ENCODE peak calls at places on chromosomes 6 and 20, in five cellular contexts. L, X, T, D and S are unnamed samples.

GRCh38 chr6:10112871-10113584 is 301.8 kb downstream of the TFAP2A start:
- DNase-seq in X (no peak), L (no peak), T (no peak), D (no peak), S (no peak)

GRCh38 chr6:158170656-158171081 is 2.5 kb downstream of the GTF2H5 start:
- DNase-seq in T (no peak), X (no peak), L (no peak), D (no peak), S (no peak)

GRCh38 chr20:34209111-34209510 is 32.1 kb upstream of the ASIP start:
- DNase-seq in L (no peak), D (no peak), X (no peak), T (no peak), S (no peak)

GRCh38 chr6:47034919-47035318 is 7.2 kb downstream of the ADGRF1 start:
- DNase-seq in X (no peak), D (no peak), T (no peak), L (no peak), S (no peak)

GRCh38 chr6:17470209-17470952 is 77.0 kb downstream of the CAP2 start:
- DNase-seq in X (no peak), D (no peak), L (no peak), T (no peak), S (no peak)

GRCh38 chr6:32127409-32127716 is 683 bp downstream of the ATF6B start:
- DNase-seq in X (no peak), L (no peak), D (no peak), T (no peak), S (no peak)

GRCh38 chr6:151681426-151682059 is 125.9 kb upstream of the ESR1 start:
- DNase-seq in L (no peak), X (no peak), T (no peak), D (no peak), S (no peak)

GRCh38 chr6:2725999-2726567 is 24.6 kb downstream of the MYLK4 start:
- DNase-seq in L (no peak), D (no peak), T (no peak), X (no peak), S (no peak)

GRCh38 chr6:41702089-41702745 is 33.2 kb downstream of the TFEB start:
- DNase-seq in X (no peak), L (no peak), T (no peak), D (no peak), S (no peak)

GRCh38 chr6:152463183-152463582 is 174.0 kb downstream of the SYNE1 start:
- DNase-seq in L (no peak), X (no peak), T (no peak), D (no peak), S (no peak)

GRCh38 chr6:52284131-52284459 is 447 bp downstream of the MCM3 start:
- DNase-seq in D (peak), T (peak), X (no peak), L (peak), S (no peak)

GRCh38 chr6:26304213-26305096 is 60.5 kb upstream of the BTN3A2 start:
- DNase-seq in X (no peak), L (no peak), T (peak), D (peak), S (peak)

GRCh38 chr20:40279390-40279789 is 409.6 kb downstream of the MAFB start:
- DNase-seq in T (no peak), X (no peak), D (peak), L (no peak), S (no peak)

GRCh38 chr6:13287104-13287503 is 41.2 kb downstream of the TBC1D7 start:
- DNase-seq in T (no peak), L (no peak), D (no peak), X (no peak), S (no peak)

GRCh38 chr6:42914546-42914945 is 1.3 kb upstream of the PTCRA start:
- DNase-seq in X (no peak), T (no peak), D (no peak), L (no peak), S (no peak)

GRCh38 chr6:110125361-110125760 is 54.1 kb downstream of the WASF1 start:
- DNase-seq in T (no peak), X (no peak), D (no peak), L (no peak), S (no peak)

GRCh38 chr6:7640607-7641577 is 50.9 kb downstream of the SNRNP48 start:
- DNase-seq in X (no peak), L (no peak), D (peak), T (no peak), S (no peak)

GRCh38 chr6:30884521-30885480 is 482 bp downstream of the DDR1 start:
- DNase-seq in D (no peak), L (peak), T (peak), X (peak), S (peak)

GRCh38 chr6:72218125-72218524 is 331.8 kb downstream of the RIMS1 start:
- DNase-seq in T (no peak), D (peak), L (no peak), X (no peak), S (no peak)

GRCh38 chr20:63706852-63707557 is 771 bp downstream of the ARFRP1 start:
- DNase-seq in X (no peak), T (peak), L (peak), D (no peak), S (peak)

GRCh38 chr6:1611322-1611571 is 1.5 kb downstream of the FOXC1 start:
- DNase-seq in X (no peak), D (no peak), L (no peak), T (no peak), S (no peak)

GRCh38 chr6:52616271-52616670 is 39.4 kb upstream of the TRAM2 start:
- DNase-seq in X (no peak), L (no peak), D (no peak), T (no peak), S (no peak)